ENCODE peak calls at places on chromosomes 13 and 19, in seven cellular contexts. G, A, K, X, W, P and T are unnamed samples.

GRCh38 chr19:35211545-35212230 is 16.9 kb downstream of the FAM187B start:
- DNase-seq in G (no peak), A (no peak), K (no peak), X (no peak), W (peak), P (peak), T (no peak)

GRCh38 chr19:42216653-42217521 is 590 bp downstream of the DEDD2 start:
- DNase-seq in G (no peak), A (peak), K (no peak), X (no peak), W (peak), P (peak), T (peak)

GRCh38 chr19:7486923-7487322 is 1.9 kb downstream of the PEX11G start:
- DNase-seq in G (no peak), A (no peak), K (no peak), X (no peak), W (no peak), P (no peak), T (no peak)

GRCh38 chr19:12933287-12934072 is at the start of gene FARSA:
- DNase-seq in G (peak), A (peak), K (peak), X (peak), W (peak), P (peak), T (peak)

GRCh38 chr19:1794424-1795185 is 17.5 kb downstream of the ATP8B3 start:
- DNase-seq in G (no peak), A (no peak), K (no peak), X (no peak), W (no peak), P (no peak), T (no peak)

GRCh38 chr19:7109678-7110289 is 40.3 kb downstream of the ZNF557 start:
- DNase-seq in G (no peak), A (no peak), K (no peak), X (no peak), W (no peak), P (no peak), T (no peak)

GRCh38 chr19:46481947-46482346 is 10.6 kb upstream of the PNMA8A start:
- DNase-seq in G (no peak), A (no peak), K (no peak), X (no peak), W (no peak), P (peak), T (no peak)

GRCh38 chr13:50236898-50237318 is 221.7 kb downstream of the KCNRG start:
- DNase-seq in G (no peak), A (no peak), K (no peak), X (no peak), W (no peak), P (no peak), T (no peak)

GRCh38 chr13:73657821-73658540 is 476.2 kb downstream of the KLF12 start:
- DNase-seq in G (peak), A (no peak), K (no peak), X (no peak), W (peak), P (no peak), T (no peak)

GRCh38 chr13:87667686-87668085 is 3.5 kb upstream of the SLITRK5 start:
- DNase-seq in G (no peak), A (no peak), K (no peak), X (no peak), W (no peak), P (no peak), T (no peak)

GRCh38 chr13:34634443-34634842 is 307.6 kb upstream of the NBEA start:
- DNase-seq in G (peak), A (no peak), K (no peak), X (no peak), W (no peak), P (no peak), T (no peak)

GRCh38 chr19:2371656-2372055 is 11.6 kb downstream of the TMPRSS9 start:
- DNase-seq in G (no peak), A (no peak), K (no peak), X (no peak), W (no peak), P (no peak), T (no peak)

GRCh38 chr13:19181621-19182485 is at the start of gene TUBA3C:
- DNase-seq in G (no peak), A (no peak), K (no peak), X (no peak), W (no peak), P (no peak), T (no peak)

GRCh38 chr19:38213911-38214625 is 10.0 kb downstream of the DPF1 start:
- DNase-seq in G (peak), A (no peak), K (peak), X (no peak), W (no peak), P (no peak), T (no peak)

GRCh38 chr13:42894765-42895181 is 97.3 kb downstream of the EPSTI1 start:
- DNase-seq in G (no peak), A (no peak), K (peak), X (no peak), W (no peak), P (no peak), T (no peak)

GRCh38 chr13:48322294-48322693 is 18.7 kb downstream of the RB1 start:
- DNase-seq in G (no peak), A (no peak), K (no peak), X (no peak), W (no peak), P (no peak), T (no peak)

GRCh38 chr19:2387367-2388288 is 27.6 kb downstream of the TMPRSS9 start:
- DNase-seq in G (no peak), A (no peak), K (no peak), X (no peak), W (no peak), P (no peak), T (no peak)